ENCODE peak calls at places on chromosomes 6 and 20, in six cellular contexts. One of them, this sample, is unnamed.

GRCh38 chr6:1024587-1024986 is 287.3 kb upstream of the FOXQ1 start:
- DNase-seq in RWPE1: no peak
- DNase-seq in fibroblast of the aortic adventitia: peak; percentile 35
- DNase-seq in nephron progenitor cell: no peak
- DNase-seq in neural progenitor cell: no peak
- DNase-seq in fibroblast of mammary gland: peak; percentile 75
- DNase-seq in this sample: no peak

GRCh38 chr20:38471987-38472512 is 593 bp upstream of the RALGAPB start:
- DNase-seq in neural progenitor cell: no peak
- DNase-seq in fibroblast of the aortic adventitia: no peak
- DNase-seq in RWPE1: no peak
- DNase-seq in fibroblast of mammary gland: no peak
- DNase-seq in nephron progenitor cell: no peak
- DNase-seq in this sample: no peak

GRCh38 chr6:834879-835278 is 141.9 kb upstream of the EXOC2 start:
- DNase-seq in nephron progenitor cell: no peak
- DNase-seq in fibroblast of mammary gland: no peak
- DNase-seq in neural progenitor cell: no peak
- DNase-seq in fibroblast of the aortic adventitia: no peak
- DNase-seq in RWPE1: no peak
- DNase-seq in this sample: no peak

GRCh38 chr20:21503345-21503744 is 10.5 kb downstream of the NKX2-2 start:
- DNase-seq in RWPE1: no peak
- DNase-seq in fibroblast of mammary gland: peak; percentile 40
- DNase-seq in fibroblast of the aortic adventitia: no peak
- DNase-seq in neural progenitor cell: no peak
- DNase-seq in nephron progenitor cell: no peak
- DNase-seq in this sample: no peak

GRCh38 chr6:16741112-16742016 is 19.9 kb downstream of the ATXN1 start:
- DNase-seq in fibroblast of mammary gland: peak; percentile 95
- DNase-seq in neural progenitor cell: no peak
- DNase-seq in RWPE1: peak; percentile 55
- DNase-seq in fibroblast of the aortic adventitia: peak; percentile 95
- DNase-seq in nephron progenitor cell: no peak
- DNase-seq in this sample: no peak

GRCh38 chr6:40815731-40816130 is 223.3 kb downstream of the UNC5CL start:
- DNase-seq in fibroblast of mammary gland: no peak
- DNase-seq in nephron progenitor cell: no peak
- DNase-seq in neural progenitor cell: no peak
- DNase-seq in RWPE1: no peak
- DNase-seq in fibroblast of the aortic adventitia: no peak
- DNase-seq in this sample: no peak

GRCh38 chr20:45104786-45105185 is 3.9 kb upstream of the KCNS1 start:
- DNase-seq in neural progenitor cell: no peak
- DNase-seq in fibroblast of mammary gland: peak; percentile 79
- DNase-seq in nephron progenitor cell: no peak
- DNase-seq in RWPE1: peak; percentile 58
- DNase-seq in fibroblast of the aortic adventitia: peak; percentile 73
- DNase-seq in this sample: no peak

GRCh38 chr6:166268431-166268830 is 39.8 kb downstream of the PRR18 start:
- DNase-seq in nephron progenitor cell: no peak
- DNase-seq in fibroblast of mammary gland: no peak
- DNase-seq in RWPE1: no peak
- DNase-seq in neural progenitor cell: no peak
- DNase-seq in fibroblast of the aortic adventitia: no peak
- DNase-seq in this sample: no peak

GRCh38 chr6:26597821-26598220 is 1.1 kb downstream of the ABT1 start:
- DNase-seq in neural progenitor cell: no peak
- DNase-seq in fibroblast of the aortic adventitia: no peak
- DNase-seq in fibroblast of mammary gland: no peak
- DNase-seq in nephron progenitor cell: no peak
- DNase-seq in RWPE1: no peak
- DNase-seq in this sample: no peak

GRCh38 chr6:30981942-30982772 is 1.4 kb upstream of the MUC21 start:
- DNase-seq in nephron progenitor cell: peak; percentile 45
- DNase-seq in RWPE1: no peak
- DNase-seq in neural progenitor cell: peak; percentile 61
- DNase-seq in fibroblast of the aortic adventitia: peak; percentile 75
- DNase-seq in fibroblast of mammary gland: peak; percentile 84
- DNase-seq in this sample: no peak

GRCh38 chr6:34709386-34709785 is 12.8 kb upstream of the ILRUN start:
- DNase-seq in neural progenitor cell: no peak
- DNase-seq in RWPE1: no peak
- DNase-seq in nephron progenitor cell: no peak
- DNase-seq in fibroblast of mammary gland: peak; percentile 83
- DNase-seq in fibroblast of the aortic adventitia: peak; percentile 90
- DNase-seq in this sample: no peak

GRCh38 chr20:49618289-49618688 is 50.4 kb upstream of the PTGIS start:
- DNase-seq in neural progenitor cell: no peak
- DNase-seq in RWPE1: no peak
- DNase-seq in nephron progenitor cell: no peak
- DNase-seq in fibroblast of mammary gland: no peak
- DNase-seq in fibroblast of the aortic adventitia: peak; percentile 33
- DNase-seq in this sample: no peak

GRCh38 chr20:3711418-3712043 is 869 bp downstream of the SIGLEC1 start:
- DNase-seq in nephron progenitor cell: no peak
- DNase-seq in neural progenitor cell: no peak
- DNase-seq in fibroblast of mammary gland: no peak
- DNase-seq in RWPE1: no peak
- DNase-seq in fibroblast of the aortic adventitia: no peak
- DNase-seq in this sample: no peak

GRCh38 chr6:136774228-136775041 is 17.8 kb downstream of the MAP3K5 start:
- DNase-seq in fibroblast of the aortic adventitia: peak; percentile 87
- DNase-seq in nephron progenitor cell: no peak
- DNase-seq in neural progenitor cell: no peak
- DNase-seq in fibroblast of mammary gland: peak; percentile 86
- DNase-seq in RWPE1: peak; percentile 36
- DNase-seq in this sample: no peak

GRCh38 chr6:80535914-80536565 is 429.6 kb downstream of the BCKDHB start:
- DNase-seq in neural progenitor cell: no peak
- DNase-seq in fibroblast of the aortic adventitia: no peak
- DNase-seq in fibroblast of mammary gland: peak; percentile 79
- DNase-seq in RWPE1: no peak
- DNase-seq in nephron progenitor cell: no peak
- DNase-seq in this sample: no peak

GRCh38 chr6:34243901-34244884 is 4.6 kb downstream of the SMIM29 start:
- DNase-seq in fibroblast of the aortic adventitia: peak; percentile 87
- DNase-seq in nephron progenitor cell: no peak
- DNase-seq in fibroblast of mammary gland: peak; percentile 97
- DNase-seq in RWPE1: peak; percentile 92
- DNase-seq in neural progenitor cell: no peak
- DNase-seq in this sample: no peak

GRCh38 chr6:28922004-28922840 is 1.6 kb downstream of the TRIM27 start:
- DNase-seq in fibroblast of the aortic adventitia: peak; percentile 55
- DNase-seq in fibroblast of mammary gland: peak; percentile 39
- DNase-seq in neural progenitor cell: no peak
- DNase-seq in nephron progenitor cell: no peak
- DNase-seq in RWPE1: peak; percentile 85
- DNase-seq in this sample: no peak

GRCh38 chr6:116982401-116982800 is 105.4 kb downstream of the RFX6 start:
- DNase-seq in neural progenitor cell: no peak
- DNase-seq in fibroblast of the aortic adventitia: no peak
- DNase-seq in nephron progenitor cell: no peak
- DNase-seq in RWPE1: no peak
- DNase-seq in fibroblast of mammary gland: no peak
- DNase-seq in this sample: no peak

GRCh38 chr6:160093946-160094345 is 27.7 kb upstream of the SLC22A1 start:
- DNase-seq in RWPE1: no peak
- DNase-seq in fibroblast of the aortic adventitia: no peak
- DNase-seq in neural progenitor cell: no peak
- DNase-seq in fibroblast of mammary gland: no peak
- DNase-seq in nephron progenitor cell: no peak
- DNase-seq in this sample: no peak

GRCh38 chr20:59273699-59274380 is 26.6 kb upstream of the EDN3 start:
- DNase-seq in fibroblast of the aortic adventitia: no peak
- DNase-seq in nephron progenitor cell: peak; percentile 9
- DNase-seq in fibroblast of mammary gland: no peak
- DNase-seq in RWPE1: no peak
- DNase-seq in neural progenitor cell: no peak
- DNase-seq in this sample: no peak

GRCh38 chr6:166313255-166314070 is 5.3 kb upstream of the PRR18 start:
- DNase-seq in neural progenitor cell: peak; percentile 80
- DNase-seq in fibroblast of mammary gland: peak; percentile 22
- DNase-seq in RWPE1: peak; percentile 64
- DNase-seq in nephron progenitor cell: peak; percentile 65
- DNase-seq in fibroblast of the aortic adventitia: peak; percentile 62
- DNase-seq in this sample: no peak

GRCh38 chr20:10297684-10298240 is 79.1 kb downstream of the SNAP25 start:
- DNase-seq in fibroblast of the aortic adventitia: no peak
- DNase-seq in neural progenitor cell: no peak
- DNase-seq in RWPE1: no peak
- DNase-seq in fibroblast of mammary gland: peak; percentile 66
- DNase-seq in nephron progenitor cell: no peak
- DNase-seq in this sample: no peak

GRCh38 chr6:133079901-133080300 is 161.3 kb upstream of the EYA4 start:
- DNase-seq in RWPE1: no peak
- DNase-seq in nephron progenitor cell: no peak
- DNase-seq in fibroblast of the aortic adventitia: no peak
- DNase-seq in fibroblast of mammary gland: no peak
- DNase-seq in neural progenitor cell: no peak
- DNase-seq in this sample: no peak

GRCh38 chr20:52410182-52410647 is 218.6 kb upstream of the ZFP64 start:
- DNase-seq in nephron progenitor cell: no peak
- DNase-seq in RWPE1: peak; percentile 23
- DNase-seq in fibroblast of the aortic adventitia: peak; percentile 6
- DNase-seq in fibroblast of mammary gland: peak; percentile 65
- DNase-seq in neural progenitor cell: no peak
- DNase-seq in this sample: no peak

GRCh38 chr6:3063733-3064700 is 4.3 kb upstream of the RIPK1 start:
- DNase-seq in neural progenitor cell: peak; percentile 85
- DNase-seq in RWPE1: peak; percentile 82
- DNase-seq in fibroblast of the aortic adventitia: peak; percentile 93
- DNase-seq in fibroblast of mammary gland: peak; percentile 90
- DNase-seq in nephron progenitor cell: peak; percentile 80
- DNase-seq in this sample: peak; percentile 89

GRCh38 chr20:17868700-17869231 is 99.8 kb downstream of the SNX5 start:
- DNase-seq in nephron progenitor cell: no peak
- DNase-seq in neural progenitor cell: no peak
- DNase-seq in RWPE1: no peak
- DNase-seq in fibroblast of mammary gland: no peak
- DNase-seq in fibroblast of the aortic adventitia: no peak
- DNase-seq in this sample: no peak

GRCh38 chr20:10875653-10876052 is 201.9 kb upstream of the JAG1 start:
- DNase-seq in fibroblast of the aortic adventitia: no peak
- DNase-seq in fibroblast of mammary gland: no peak
- DNase-seq in nephron progenitor cell: no peak
- DNase-seq in RWPE1: no peak
- DNase-seq in neural progenitor cell: no peak
- DNase-seq in this sample: no peak

DNA sequence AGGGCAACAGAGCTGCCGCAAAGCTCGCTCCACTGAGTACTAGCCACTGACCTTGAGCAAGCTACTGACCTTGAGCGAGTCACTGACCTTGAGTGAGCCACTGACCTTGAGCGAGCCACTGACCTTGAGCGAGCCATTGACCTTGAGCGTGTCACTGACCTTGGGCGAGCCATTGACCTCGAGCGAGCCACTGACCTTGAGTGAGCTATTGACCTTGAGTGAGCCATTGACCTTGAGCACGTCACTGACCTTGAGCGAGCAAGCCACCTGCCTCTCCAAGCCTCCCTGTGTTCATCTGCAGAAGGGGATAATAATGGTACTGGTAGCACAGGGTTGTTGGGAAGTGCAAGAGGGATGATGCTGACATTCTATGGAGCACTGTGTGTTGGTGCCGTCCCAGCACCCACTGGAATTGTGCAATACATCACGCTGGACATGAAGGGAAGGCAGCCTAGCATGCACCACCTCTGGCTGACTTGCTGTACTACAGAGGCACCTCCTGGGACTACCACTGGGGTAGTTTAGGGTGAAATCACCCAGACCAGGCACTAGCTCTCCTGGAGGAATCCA is 60.2 kb downstream of the CTCFL start:
- DNase-seq in fibroblast of the aortic adventitia: peak; percentile 16
- DNase-seq in fibroblast of mammary gland: peak; percentile 32
- DNase-seq in RWPE1: peak; percentile 68
- DNase-seq in neural progenitor cell: no peak
- DNase-seq in nephron progenitor cell: no peak
- DNase-seq in this sample: no peak
- TF ChIP-seq CTCF in fibroblast of the aortic adventitia: peak; percentile 33
- TF ChIP-seq CTCF in fibroblast of mammary gland: no peak
- TF ChIP-seq CTCF in RWPE1: no peak
- TF ChIP-seq CTCF in neural progenitor cell: peak; percentile 26
- TF ChIP-seq CTCF in nephron progenitor cell: no peak
- TF ChIP-seq CTCF in this sample: peak; percentile 39

DNA sequence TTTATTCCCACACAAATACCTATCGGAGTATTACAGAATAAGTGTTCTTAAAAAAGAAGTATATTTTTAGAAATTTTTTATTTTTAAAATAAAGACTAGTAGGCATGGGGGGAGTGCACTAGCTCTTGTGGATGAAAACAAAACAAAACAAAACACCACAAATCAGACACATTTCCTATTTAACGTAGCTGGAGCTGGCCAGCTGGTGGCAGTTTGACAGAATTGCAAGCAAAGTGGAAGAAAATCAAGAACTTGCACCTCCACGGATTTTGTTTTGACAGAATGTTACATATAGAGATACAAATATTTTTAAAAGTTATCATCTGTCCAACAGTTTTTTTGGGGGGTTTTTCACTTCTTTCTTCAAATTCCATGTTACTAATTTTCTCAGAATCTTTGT is 63.6 kb upstream of the SNRPB2 start:
- DNase-seq in RWPE1: no peak
- DNase-seq in neural progenitor cell: no peak
- DNase-seq in fibroblast of the aortic adventitia: no peak
- DNase-seq in fibroblast of mammary gland: no peak
- DNase-seq in nephron progenitor cell: no peak
- DNase-seq in this sample: no peak
- TF ChIP-seq CTCF in RWPE1: no peak
- TF ChIP-seq CTCF in neural progenitor cell: peak; percentile 23
- TF ChIP-seq CTCF in fibroblast of the aortic adventitia: peak; percentile 25
- TF ChIP-seq CTCF in fibroblast of mammary gland: peak; percentile 12
- TF ChIP-seq CTCF in nephron progenitor cell: peak; percentile 28
- TF ChIP-seq CTCF in this sample: peak; percentile 66

GRCh38 chr6:164108869-164109769 is 694.6 kb downstream of the QKI start:
- DNase-seq in fibroblast of the aortic adventitia: no peak
- DNase-seq in nephron progenitor cell: no peak
- DNase-seq in fibroblast of mammary gland: peak; percentile 34
- DNase-seq in neural progenitor cell: no peak
- DNase-seq in RWPE1: peak; percentile 75
- DNase-seq in this sample: no peak
- TF ChIP-seq CTCF in fibroblast of the aortic adventitia: no peak
- TF ChIP-seq CTCF in nephron progenitor cell: no peak
- TF ChIP-seq CTCF in fibroblast of mammary gland: no peak
- TF ChIP-seq CTCF in neural progenitor cell: no peak
- TF ChIP-seq CTCF in RWPE1: no peak
- TF ChIP-seq CTCF in this sample: no peak

DNA sequence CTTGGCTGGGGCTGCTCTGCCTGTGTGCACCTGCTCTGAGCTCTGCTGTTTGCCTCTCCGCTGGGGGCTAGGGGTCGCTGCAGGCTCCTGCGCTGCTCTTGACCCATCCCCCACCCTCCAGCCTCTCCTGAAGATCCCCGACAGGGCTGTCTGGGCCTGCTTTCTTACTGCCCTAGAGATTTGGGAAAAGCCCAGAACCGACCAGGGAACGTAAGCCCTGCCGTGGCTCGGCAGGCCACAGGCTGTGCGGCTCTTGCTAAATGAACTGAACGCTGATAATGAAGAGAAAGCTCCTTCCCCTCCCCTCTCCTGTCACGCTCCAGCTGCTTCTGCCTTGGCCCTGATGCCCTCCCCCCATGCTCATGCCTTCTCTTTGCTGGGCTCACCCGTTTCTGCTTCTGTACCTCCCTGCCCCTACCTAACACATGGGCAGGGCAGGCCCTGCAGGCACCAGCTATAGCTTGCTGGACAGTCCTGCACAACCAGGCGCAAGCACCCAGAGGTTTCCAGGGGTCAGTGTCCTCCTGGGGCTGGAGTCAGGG is 32.0 kb upstream of the PCMTD2 start:
- DNase-seq in neural progenitor cell: peak; percentile 90
- DNase-seq in fibroblast of the aortic adventitia: peak; percentile 9
- DNase-seq in fibroblast of mammary gland: peak; percentile 14
- DNase-seq in RWPE1: no peak
- DNase-seq in nephron progenitor cell: peak; percentile 80
- DNase-seq in this sample: no peak
- TF ChIP-seq CTCF in neural progenitor cell: peak; percentile 75
- TF ChIP-seq CTCF in fibroblast of the aortic adventitia: no peak
- TF ChIP-seq CTCF in fibroblast of mammary gland: no peak
- TF ChIP-seq CTCF in RWPE1: no peak
- TF ChIP-seq CTCF in nephron progenitor cell: peak; percentile 60
- TF ChIP-seq CTCF in this sample: peak; percentile 65

This sample was measured in type B pancreatic cell.